ENCODE peak calls at places on chromosomes 4 and X, in four cellular contexts. One of them, this sample, is unnamed.

GRCh38 chrX:50169717-50170116 is 31.1 kb downstream of the AKAP4 start:
- DNase-seq in ascending aorta: no peak
- DNase-seq in Right ventricle myocardium superior: no peak
- DNase-seq in breast epithelium: no peak
- DNase-seq in this sample: no peak

GRCh38 chrX:130726661-130727060 is 176.3 kb downstream of the ENOX2 start:
- DNase-seq in ascending aorta: no peak
- DNase-seq in Right ventricle myocardium superior: no peak
- DNase-seq in breast epithelium: no peak
- DNase-seq in this sample: no peak

GRCh38 chr4:78971326-78971725 is 32.1 kb upstream of the PAQR3 start:
- DNase-seq in ascending aorta: no peak
- DNase-seq in Right ventricle myocardium superior: no peak
- DNase-seq in breast epithelium: no peak
- DNase-seq in this sample: no peak

GRCh38 chr4:141802324-141802723 is 165.9 kb downstream of the IL15 start:
- DNase-seq in ascending aorta: no peak
- DNase-seq in Right ventricle myocardium superior: no peak
- DNase-seq in breast epithelium: no peak
- DNase-seq in this sample: no peak

GRCh38 chr4:75673959-75674328 is 733 bp upstream of the G3BP2 start:
- DNase-seq in ascending aorta: no peak
- DNase-seq in Right ventricle myocardium superior: no peak
- DNase-seq in breast epithelium: no peak
- DNase-seq in this sample: no peak

GRCh38 chr4:18106620-18107019 is 85.1 kb upstream of the LCORL start:
- DNase-seq in ascending aorta: no peak
- DNase-seq in Right ventricle myocardium superior: no peak
- DNase-seq in breast epithelium: no peak
- DNase-seq in this sample: no peak

GRCh38 chr4:128590773-128591172 is 218.7 kb upstream of the JADE1 start:
- DNase-seq in ascending aorta: no peak
- DNase-seq in Right ventricle myocardium superior: no peak
- DNase-seq in breast epithelium: no peak
- DNase-seq in this sample: no peak

GRCh38 chrX:106481341-106481740 is 130.4 kb upstream of the RADX start:
- DNase-seq in ascending aorta: no peak
- DNase-seq in Right ventricle myocardium superior: no peak
- DNase-seq in breast epithelium: no peak
- DNase-seq in this sample: no peak

GRCh38 chrX:39605183-39605582 is 492.6 kb downstream of the BCOR start:
- DNase-seq in ascending aorta: no peak
- DNase-seq in Right ventricle myocardium superior: no peak
- DNase-seq in breast epithelium: no peak
- DNase-seq in this sample: no peak

GRCh38 chrX:38347136-38347535 is 5.3 kb upstream of the OTC start:
- DNase-seq in ascending aorta: no peak
- DNase-seq in Right ventricle myocardium superior: no peak
- DNase-seq in breast epithelium: no peak
- DNase-seq in this sample: no peak

GRCh38 chr4:47193179-47193578 is 161.8 kb downstream of the GABRB1 start:
- DNase-seq in ascending aorta: no peak
- DNase-seq in Right ventricle myocardium superior: no peak
- DNase-seq in breast epithelium: no peak
- DNase-seq in this sample: no peak

GRCh38 chrX:78375894-78376293 is 48.5 kb upstream of the CYSLTR1 start:
- DNase-seq in ascending aorta: no peak
- DNase-seq in Right ventricle myocardium superior: no peak
- DNase-seq in breast epithelium: no peak
- DNase-seq in this sample: no peak

GRCh38 chrX:153519569-153520285 is 2.3 kb downstream of the ATP2B3 start:
- DNase-seq in ascending aorta: no peak
- DNase-seq in Right ventricle myocardium superior: no peak
- DNase-seq in breast epithelium: no peak
- DNase-seq in this sample: no peak

GRCh38 chr4:156963419-156963818 is 8.2 kb downstream of the PDGFC start:
- DNase-seq in ascending aorta: no peak
- DNase-seq in Right ventricle myocardium superior: no peak
- DNase-seq in breast epithelium: no peak
- DNase-seq in this sample: no peak

GRCh38 chr4:186622788-186623464 is 67.6 kb upstream of the MTNR1A start:
- DNase-seq in ascending aorta: peak; percentile 76
- DNase-seq in Right ventricle myocardium superior: no peak
- DNase-seq in breast epithelium: no peak
- DNase-seq in this sample: peak; percentile 13

GRCh38 chr4:123867910-123868587 is 471.5 kb downstream of the SPRY1 start:
- DNase-seq in ascending aorta: no peak
- DNase-seq in Right ventricle myocardium superior: no peak
- DNase-seq in breast epithelium: no peak
- DNase-seq in this sample: no peak

GRCh38 chr4:142353149-142353738 is 492.9 kb downstream of the INPP4B start:
- DNase-seq in ascending aorta: no peak
- DNase-seq in Right ventricle myocardium superior: no peak
- DNase-seq in breast epithelium: no peak
- DNase-seq in this sample: no peak

GRCh38 chr4:155025762-155026457 is 182.5 kb upstream of the NPY2R start:
- DNase-seq in ascending aorta: no peak
- DNase-seq in Right ventricle myocardium superior: peak; percentile 51
- DNase-seq in breast epithelium: no peak
- DNase-seq in this sample: no peak

GRCh38 chr4:8915201-8916200 is 43.9 kb upstream of the HMX1 start:
- DNase-seq in ascending aorta: peak; percentile 52
- DNase-seq in Right ventricle myocardium superior: no peak
- DNase-seq in breast epithelium: peak; percentile 42
- DNase-seq in this sample: no peak

GRCh38 chrX:136166221-136166855 is 19.0 kb downstream of the FHL1 start:
- DNase-seq in ascending aorta: no peak
- DNase-seq in Right ventricle myocardium superior: no peak
- DNase-seq in breast epithelium: no peak
- DNase-seq in this sample: no peak

GRCh38 chr4:15756361-15756861 is 21.7 kb upstream of the CD38 start:
- DNase-seq in ascending aorta: no peak
- DNase-seq in Right ventricle myocardium superior: no peak
- DNase-seq in breast epithelium: no peak
- DNase-seq in this sample: no peak

GRCh38 chr4:91243132-91243531 is 1060.6 kb upstream of the GRID2 start:
- DNase-seq in ascending aorta: no peak
- DNase-seq in Right ventricle myocardium superior: peak; percentile 65
- DNase-seq in breast epithelium: no peak
- DNase-seq in this sample: no peak

GRCh38 chrX:39440734-39441305 is 639.6 kb downstream of the MID1IP1 start:
- DNase-seq in ascending aorta: no peak
- DNase-seq in Right ventricle myocardium superior: no peak
- DNase-seq in breast epithelium: no peak
- DNase-seq in this sample: no peak

GRCh38 chr4:101102114-101102752 is 245.1 kb downstream of the PPP3CA start:
- DNase-seq in ascending aorta: peak; percentile 65
- DNase-seq in Right ventricle myocardium superior: peak; percentile 76
- DNase-seq in breast epithelium: peak; percentile 48
- DNase-seq in this sample: no peak

GRCh38 chrX:46777971-46778810 is 19.3 kb upstream of the SLC9A7 start:
- DNase-seq in ascending aorta: no peak
- DNase-seq in Right ventricle myocardium superior: no peak
- DNase-seq in breast epithelium: no peak
- DNase-seq in this sample: no peak

GRCh38 chrX:116379854-116380253 is 56.6 kb upstream of the SLC6A14 start:
- DNase-seq in ascending aorta: no peak
- DNase-seq in Right ventricle myocardium superior: peak; percentile 34
- DNase-seq in breast epithelium: no peak
- DNase-seq in this sample: no peak

GRCh38 chrX:70247252-70247651 is 12.8 kb downstream of the P2RY4 start:
- DNase-seq in ascending aorta: no peak
- DNase-seq in Right ventricle myocardium superior: no peak
- DNase-seq in breast epithelium: no peak
- DNase-seq in this sample: no peak

GRCh38 chrX:119398974-119399771 is at the start of gene SLC25A43:
- DNase-seq in ascending aorta: no peak
- DNase-seq in Right ventricle myocardium superior: peak; percentile 51
- DNase-seq in breast epithelium: no peak
- DNase-seq in this sample: no peak

GRCh38 chrX:27186671-27187070 is 276.5 kb downstream of the PPP4R3C start:
- DNase-seq in ascending aorta: no peak
- DNase-seq in Right ventricle myocardium superior: no peak
- DNase-seq in breast epithelium: no peak
- DNase-seq in this sample: no peak

GRCh38 chr4:19327364-19327763 is 924.3 kb upstream of the SLIT2 start:
- DNase-seq in ascending aorta: no peak
- DNase-seq in Right ventricle myocardium superior: no peak
- DNase-seq in breast epithelium: no peak
- DNase-seq in this sample: no peak

GRCh38 chr4:56099378-56099786 is 150.6 kb downstream of the CEP135 start:
- DNase-seq in ascending aorta: no peak
- DNase-seq in Right ventricle myocardium superior: no peak
- DNase-seq in breast epithelium: no peak
- DNase-seq in this sample: no peak

GRCh38 chrX:26918633-26919032 is 544.5 kb downstream of the PPP4R3C start:
- DNase-seq in ascending aorta: no peak
- DNase-seq in Right ventricle myocardium superior: no peak
- DNase-seq in breast epithelium: no peak
- DNase-seq in this sample: no peak

GRCh38 chr4:98969813-98970212 is 25.7 kb upstream of the METAP1 start:
- DNase-seq in ascending aorta: no peak
- DNase-seq in Right ventricle myocardium superior: no peak
- DNase-seq in breast epithelium: no peak
- DNase-seq in this sample: no peak

This sample was measured in thoracic aorta.